ENCODE peak calls at places on chromosomes 13 and 19, in four cellular contexts. One of them, this sample, is unnamed.

GRCh38 chr13:113209880-113210421 is 538 bp downstream of the CUL4A start:
- DNase-seq in suprapubic skin: peak; percentile 77
- DNase-seq in BJ: no peak
- DNase-seq in AG04450: no peak
- DNase-seq in this sample: no peak

GRCh38 chr19:771332-771785 is 20.4 kb downstream of the MISP start:
- DNase-seq in suprapubic skin: no peak
- DNase-seq in BJ: no peak
- DNase-seq in AG04450: no peak
- DNase-seq in this sample: no peak

GRCh38 chr19:1747285-1748114 is 5.8 kb upstream of the ONECUT3 start:
- DNase-seq in suprapubic skin: no peak
- DNase-seq in BJ: peak; percentile 19
- DNase-seq in AG04450: no peak
- DNase-seq in this sample: no peak

GRCh38 chr19:1992759-1993260 is 22.7 kb downstream of the BTBD2 start:
- DNase-seq in suprapubic skin: no peak
- DNase-seq in BJ: no peak
- DNase-seq in AG04450: no peak
- DNase-seq in this sample: no peak

GRCh38 chr19:6790194-6791128 is 18.0 kb downstream of the VAV1 start:
- DNase-seq in suprapubic skin: no peak
- DNase-seq in BJ: no peak
- DNase-seq in AG04450: no peak
- DNase-seq in this sample: no peak

GRCh38 chr19:39386557-39386956 is 4.3 kb downstream of the PAF1 start:
- DNase-seq in suprapubic skin: no peak
- DNase-seq in BJ: no peak
- DNase-seq in AG04450: no peak
- DNase-seq in this sample: no peak

GRCh38 chr13:72952529-72953141 is 106.2 kb upstream of the KLF5 start:
- DNase-seq in suprapubic skin: no peak
- DNase-seq in BJ: no peak
- DNase-seq in AG04450: no peak
- DNase-seq in this sample: no peak

GRCh38 chr13:102654786-102655185 is 40.1 kb downstream of the METTL21C start:
- DNase-seq in suprapubic skin: no peak
- DNase-seq in BJ: no peak
- DNase-seq in AG04450: no peak
- DNase-seq in this sample: no peak

GRCh38 chr19:2049741-2050348 is 1.2 kb downstream of the MKNK2 start:
- DNase-seq in suprapubic skin: peak; percentile 88
- DNase-seq in BJ: no peak
- DNase-seq in AG04450: no peak
- DNase-seq in this sample: no peak

GRCh38 chr19:1453525-1454371 is 3.8 kb downstream of the APC2 start:
- DNase-seq in suprapubic skin: no peak
- DNase-seq in BJ: no peak
- DNase-seq in AG04450: no peak
- DNase-seq in this sample: no peak

GRCh38 chr13:109301711-109302110 is 484.7 kb downstream of the IRS2 start:
- DNase-seq in suprapubic skin: no peak
- DNase-seq in BJ: no peak
- DNase-seq in AG04450: no peak
- DNase-seq in this sample: no peak

GRCh38 chr13:49512578-49512977 is 16.8 kb downstream of the PHF11 start:
- DNase-seq in suprapubic skin: no peak
- DNase-seq in BJ: no peak
- DNase-seq in AG04450: no peak
- DNase-seq in this sample: no peak

GRCh38 chr13:49521216-49521615 is 25.5 kb downstream of the PHF11 start:
- DNase-seq in suprapubic skin: no peak
- DNase-seq in BJ: no peak
- DNase-seq in AG04450: no peak
- DNase-seq in this sample: no peak

GRCh38 chr13:49516467-49516866 is 20.7 kb downstream of the PHF11 start:
- DNase-seq in suprapubic skin: no peak
- DNase-seq in BJ: no peak
- DNase-seq in AG04450: no peak
- DNase-seq in this sample: no peak

DNA sequence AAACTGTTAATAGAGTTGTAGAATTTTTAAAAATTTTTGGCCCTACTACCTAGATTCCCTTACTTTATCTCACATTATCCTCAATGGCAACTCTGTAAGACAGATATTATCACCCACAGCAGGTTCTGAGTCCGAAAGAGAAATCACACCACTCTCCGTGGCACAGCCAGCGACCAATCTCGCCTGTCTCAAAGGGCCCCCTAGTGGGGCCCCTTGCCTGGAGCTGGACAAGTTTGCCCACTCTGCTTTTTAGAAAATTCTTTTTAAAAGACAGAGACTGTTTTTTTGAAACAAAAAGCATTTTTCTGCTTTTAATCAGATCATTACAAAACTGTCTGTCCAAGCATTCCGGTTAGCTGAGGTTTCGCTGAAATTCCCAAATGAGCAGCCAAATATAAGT is 21.7 kb downstream of the PHF11 start:
- DNase-seq in suprapubic skin: no peak
- DNase-seq in BJ: no peak
- DNase-seq in AG04450: no peak
- DNase-seq in this sample: no peak
- TF ChIP-seq CTCF in suprapubic skin: no peak
- TF ChIP-seq CTCF in BJ: peak; percentile 72
- TF ChIP-seq CTCF in AG04450: peak; percentile 47
- TF ChIP-seq CTCF in this sample: peak; percentile 61

DNA sequence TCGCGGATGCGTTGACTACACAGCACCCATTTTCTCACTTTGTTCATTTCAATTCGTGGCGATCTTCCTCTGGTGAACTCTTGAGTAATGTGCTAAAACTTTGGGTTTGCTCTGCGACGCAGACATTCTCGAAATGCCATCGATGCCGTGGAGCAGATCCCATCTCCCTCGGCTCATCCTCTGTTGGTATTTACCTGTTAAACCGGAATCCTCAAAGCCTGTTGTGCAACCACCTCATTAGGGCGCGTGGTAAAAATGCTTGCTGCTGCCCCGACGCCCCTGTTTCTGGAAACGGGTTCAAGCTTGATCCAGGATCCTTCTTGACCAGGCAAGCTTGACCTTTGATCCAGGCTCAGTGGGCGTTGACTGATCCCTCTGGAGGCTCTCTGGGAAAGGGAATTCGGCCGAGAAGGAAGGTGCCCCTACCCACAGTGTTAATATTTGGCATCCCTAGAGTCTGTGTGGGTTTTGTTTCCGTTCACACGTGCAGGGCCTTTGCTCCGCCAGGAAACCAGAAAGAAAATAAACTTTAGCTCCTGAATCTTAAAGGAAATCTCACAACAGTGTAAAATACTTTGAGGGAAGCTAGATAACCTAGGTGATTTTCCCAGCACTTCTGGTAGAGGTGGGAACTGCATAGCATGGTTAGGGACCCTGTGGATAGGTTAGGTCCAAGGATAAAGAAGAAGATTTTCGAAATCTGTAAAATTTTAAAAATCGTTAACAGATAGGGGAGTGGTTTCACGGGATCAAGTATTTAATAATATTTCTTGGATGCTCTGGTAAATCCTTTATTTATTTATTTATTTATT is 1.0 kb downstream of the LSM14A start:
- DNase-seq in suprapubic skin: peak; percentile 73
- DNase-seq in BJ: no peak
- DNase-seq in AG04450: no peak
- DNase-seq in this sample: no peak
- TF ChIP-seq CTCF in suprapubic skin: no peak
- TF ChIP-seq CTCF in BJ: no peak
- TF ChIP-seq CTCF in AG04450: peak; percentile 18
- TF ChIP-seq CTCF in this sample: no peak

GRCh38 chr19:30355586-30355985 is 16.6 kb upstream of the ZNF536 start:
- DNase-seq in suprapubic skin: no peak
- DNase-seq in BJ: no peak
- DNase-seq in AG04450: no peak
- DNase-seq in this sample: no peak
- TF ChIP-seq CTCF in suprapubic skin: no peak
- TF ChIP-seq CTCF in BJ: no peak
- TF ChIP-seq CTCF in AG04450: no peak
- TF ChIP-seq CTCF in this sample: no peak

GRCh38 chr13:27919299-27919933 is 384 bp upstream of the PDX1 start:
- DNase-seq in suprapubic skin: no peak
- DNase-seq in BJ: no peak
- DNase-seq in AG04450: no peak
- DNase-seq in this sample: no peak
- TF ChIP-seq CTCF in suprapubic skin: no peak
- TF ChIP-seq CTCF in BJ: no peak
- TF ChIP-seq CTCF in AG04450: no peak
- TF ChIP-seq CTCF in this sample: no peak